ENCODE peak calls at places on chromosomes 3 and 15, in five cellular contexts. One of them, this sample, is unnamed.

GRCh38 chr3:45056608-45057301 is 30.7 kb downstream of the CLEC3B start:
- DNase-seq in WERI-Rb-1: no peak
- DNase-seq in A172: peak; percentile 44
- DNase-seq in NCI-H774: no peak
- DNase-seq in foreskin fibroblast: peak; percentile 33
- DNase-seq in this sample: no peak

GRCh38 chr3:55885721-55886120 is 398.6 kb upstream of the WNT5A start:
- DNase-seq in foreskin fibroblast: peak; percentile 66
- DNase-seq in NCI-H774: no peak
- DNase-seq in A172: peak; percentile 91
- DNase-seq in WERI-Rb-1: no peak
- DNase-seq in this sample: no peak

GRCh38 chr3:68648494-68648893 is 283.9 kb downstream of the TAFA4 start:
- DNase-seq in NCI-H774: no peak
- DNase-seq in A172: no peak
- DNase-seq in foreskin fibroblast: no peak
- DNase-seq in WERI-Rb-1: no peak
- DNase-seq in this sample: no peak

GRCh38 chr3:50616770-50617095 is 218 bp upstream of the MAPKAPK3 start:
- DNase-seq in WERI-Rb-1: peak; percentile 92
- DNase-seq in A172: peak; percentile 81
- DNase-seq in foreskin fibroblast: peak; percentile 96
- DNase-seq in NCI-H774: peak; percentile 55
- DNase-seq in this sample: peak; percentile 96

GRCh38 chr3:187401861-187402260 is 33.7 kb downstream of the RTP4 start:
- DNase-seq in foreskin fibroblast: peak; percentile 25
- DNase-seq in NCI-H774: no peak
- DNase-seq in WERI-Rb-1: no peak
- DNase-seq in A172: no peak
- DNase-seq in this sample: no peak

GRCh38 chr3:109678600-109678999 is 341.3 kb upstream of the DPPA4 start:
- DNase-seq in A172: no peak
- DNase-seq in NCI-H774: no peak
- DNase-seq in foreskin fibroblast: no peak
- DNase-seq in WERI-Rb-1: no peak
- DNase-seq in this sample: no peak

GRCh38 chr15:78389356-78389755 is 48.7 kb upstream of the IREB2 start:
- DNase-seq in WERI-Rb-1: no peak
- DNase-seq in A172: no peak
- DNase-seq in NCI-H774: no peak
- DNase-seq in foreskin fibroblast: peak; percentile 77
- DNase-seq in this sample: no peak

GRCh38 chr15:39936187-39936586 is 2.3 kb downstream of the EIF2AK4 start:
- DNase-seq in foreskin fibroblast: peak; percentile 69
- DNase-seq in NCI-H774: no peak
- DNase-seq in WERI-Rb-1: no peak
- DNase-seq in A172: peak; percentile 86
- DNase-seq in this sample: no peak

GRCh38 chr15:44535509-44536297 is 1.2 kb upstream of the EIF3J start:
- DNase-seq in WERI-Rb-1: peak; percentile 22
- DNase-seq in A172: peak; percentile 34
- DNase-seq in NCI-H774: no peak
- DNase-seq in foreskin fibroblast: no peak
- DNase-seq in this sample: peak; percentile 53

GRCh38 chr15:63551400-63551799 is 45.8 kb upstream of the FBXL22 start:
- DNase-seq in A172: no peak
- DNase-seq in NCI-H774: no peak
- DNase-seq in foreskin fibroblast: peak; percentile 72
- DNase-seq in WERI-Rb-1: no peak
- DNase-seq in this sample: no peak

GRCh38 chr3:4776980-4777581 is 202.2 kb upstream of the BHLHE40 start:
- DNase-seq in A172: no peak
- DNase-seq in NCI-H774: peak; percentile 28
- DNase-seq in foreskin fibroblast: no peak
- DNase-seq in WERI-Rb-1: no peak
- DNase-seq in this sample: no peak

GRCh38 chr3:124862006-124862405 is 25.2 kb downstream of the ITGB5 start:
- DNase-seq in NCI-H774: no peak
- DNase-seq in A172: no peak
- DNase-seq in foreskin fibroblast: no peak
- DNase-seq in WERI-Rb-1: no peak
- DNase-seq in this sample: no peak

GRCh38 chr15:70493787-70494514 is 269.4 kb downstream of the UACA start:
- DNase-seq in NCI-H774: no peak
- DNase-seq in foreskin fibroblast: no peak
- DNase-seq in A172: peak; percentile 56
- DNase-seq in WERI-Rb-1: peak; percentile 48
- DNase-seq in this sample: no peak

GRCh38 chr3:182698078-182698477 is 95.2 kb upstream of the ATP11B start:
- DNase-seq in NCI-H774: no peak
- DNase-seq in A172: no peak
- DNase-seq in WERI-Rb-1: no peak
- DNase-seq in foreskin fibroblast: no peak
- DNase-seq in this sample: no peak

GRCh38 chr3:157938154-157938774 is 168.0 kb downstream of the SHOX2 start:
- DNase-seq in WERI-Rb-1: no peak
- DNase-seq in foreskin fibroblast: peak; percentile 67
- DNase-seq in NCI-H774: no peak
- DNase-seq in A172: peak; percentile 30
- DNase-seq in this sample: no peak

GRCh38 chr15:71055461-71055860 is 59.8 kb upstream of the THSD4 start:
- DNase-seq in NCI-H774: no peak
- DNase-seq in WERI-Rb-1: no peak
- DNase-seq in foreskin fibroblast: peak; percentile 73
- DNase-seq in A172: peak; percentile 11
- DNase-seq in this sample: no peak

GRCh38 chr3:179451335-179452165 is at the start of gene GNB4:
- DNase-seq in NCI-H774: peak; percentile 86
- DNase-seq in A172: peak; percentile 80
- DNase-seq in foreskin fibroblast: peak; percentile 95
- DNase-seq in WERI-Rb-1: peak; percentile 83
- DNase-seq in this sample: peak; percentile 86

GRCh38 chr3:27326949-27327582 is 42.1 kb downstream of the NEK10 start:
- DNase-seq in WERI-Rb-1: no peak
- DNase-seq in foreskin fibroblast: no peak
- DNase-seq in NCI-H774: no peak
- DNase-seq in A172: no peak
- DNase-seq in this sample: no peak

GRCh38 chr15:48790716-48791115 is 20.2 kb downstream of the CEP152 start:
- DNase-seq in WERI-Rb-1: no peak
- DNase-seq in NCI-H774: no peak
- DNase-seq in foreskin fibroblast: no peak
- DNase-seq in A172: no peak
- DNase-seq in this sample: no peak

GRCh38 chr3:99319450-99319849 is 318.9 kb upstream of the COL8A1 start:
- DNase-seq in WERI-Rb-1: no peak
- DNase-seq in foreskin fibroblast: no peak
- DNase-seq in A172: peak; percentile 39
- DNase-seq in NCI-H774: no peak
- DNase-seq in this sample: no peak

GRCh38 chr3:28191363-28191762 is 50.1 kb upstream of the CMC1 start:
- DNase-seq in NCI-H774: no peak
- DNase-seq in foreskin fibroblast: no peak
- DNase-seq in A172: no peak
- DNase-seq in WERI-Rb-1: no peak
- DNase-seq in this sample: no peak

GRCh38 chr3:44392489-44392888 is 53.9 kb downstream of the TCAIM start:
- DNase-seq in WERI-Rb-1: no peak
- DNase-seq in A172: no peak
- DNase-seq in NCI-H774: no peak
- DNase-seq in foreskin fibroblast: no peak
- DNase-seq in this sample: no peak

GRCh38 chr3:190258634-190259033 is 63.6 kb downstream of the CLDN1 start:
- DNase-seq in A172: no peak
- DNase-seq in WERI-Rb-1: no peak
- DNase-seq in NCI-H774: no peak
- DNase-seq in foreskin fibroblast: no peak
- DNase-seq in this sample: peak; percentile 53

GRCh38 chr3:56956906-56957305 is 103.6 kb upstream of the SPATA12 start:
- DNase-seq in foreskin fibroblast: no peak
- DNase-seq in WERI-Rb-1: no peak
- DNase-seq in NCI-H774: no peak
- DNase-seq in A172: no peak
- DNase-seq in this sample: no peak

GRCh38 chr3:64342940-64343691 is 117.8 kb upstream of the PRICKLE2 start:
- DNase-seq in A172: peak; percentile 31
- DNase-seq in foreskin fibroblast: peak; percentile 96
- DNase-seq in WERI-Rb-1: no peak
- DNase-seq in NCI-H774: no peak
- DNase-seq in this sample: no peak

GRCh38 chr15:44101944-44102343 is 93.1 kb downstream of the FRMD5 start:
- DNase-seq in NCI-H774: no peak
- DNase-seq in WERI-Rb-1: no peak
- DNase-seq in A172: peak; percentile 70
- DNase-seq in foreskin fibroblast: peak; percentile 74
- DNase-seq in this sample: no peak

This sample was measured in ecto neural progenitor cell.